ENCODE peak calls at places on chromosomes 11 and 22, in six cellular contexts. X is SK-N-SH, T is GM12878, M is HCT116, J is HepG2, H is H1. U is an unnamed sample.

GRCh38 chr11:32162906-32163305 is 72.0 kb downstream of the RCN1 start:
- DNase-seq in M (no peak), H (no peak), X (no peak), J (no peak), T (no peak), U (no peak)

GRCh38 chr22:46103664-46104063 is 46.7 kb upstream of the PPARA start:
- DNase-seq in T (no peak), J (no peak), H (no peak), M (no peak), X (no peak), U (no peak)

GRCh38 chr11:11501546-11502274 is 120.1 kb downstream of the GALNT18 start:
- DNase-seq in H (no peak), X (no peak), J (no peak), T (no peak), M (no peak), U (no peak)

GRCh38 chr11:69297926-69298777 is 4.2 kb downstream of the MYEOV start:
- DNase-seq in M (peak; percentile 78), H (no peak), J (peak; percentile 78), T (peak; percentile 91), X (no peak), U (peak; percentile 54)

GRCh38 chr11:114440971-114441810 is 1.9 kb downstream of the REXO2 start:
- DNase-seq in H (no peak), M (no peak), X (no peak), T (no peak), J (peak; percentile 9), U (peak; percentile 54)

GRCh38 chr22:21446827-21447690 is 20.1 kb upstream of the TMEM191C start:
- DNase-seq in T (no peak), M (no peak), J (no peak), H (peak; percentile 31), X (no peak), U (no peak)

GRCh38 chr11:28606930-28607329 is 498.7 kb downstream of the METTL15 start:
- DNase-seq in H (no peak), T (no peak), M (no peak), X (no peak), J (no peak), U (no peak)

GRCh38 chr11:8261316-8261715 is 2.4 kb downstream of the LMO1 start:
- DNase-seq in M (no peak), X (no peak), J (no peak), H (no peak), T (no peak), U (no peak)

GRCh38 chr11:94134651-94135512 is 6.2 kb downstream of the PANX1 start:
- DNase-seq in H (no peak), M (no peak), J (no peak), T (no peak), X (no peak), U (no peak)

GRCh38 chr11:131190446-131190845 is 180.0 kb upstream of the NTM start:
- DNase-seq in J (no peak), H (no peak), X (no peak), M (no peak), T (no peak), U (no peak)

GRCh38 chr11:2685051-2685450 is 14.7 kb downstream of the KCNQ1OT1 start:
- DNase-seq in M (no peak), J (no peak), X (no peak), H (no peak), T (no peak), U (no peak)

GRCh38 chr11:57762235-57762866 is 749 bp downstream of the CTNND1 start:
- DNase-seq in M (no peak), J (no peak), X (peak; percentile 39), H (no peak), T (no peak), U (no peak)

GRCh38 chr11:11366793-11367192 is 13.7 kb upstream of the CSNK2A3 start:
- DNase-seq in T (no peak), J (no peak), H (no peak), X (no peak), M (no peak), U (no peak)

GRCh38 chr11:24386551-24387404 is 110.1 kb upstream of the LUZP2 start:
- DNase-seq in T (no peak), M (no peak), X (peak; percentile 13), H (no peak), J (peak; percentile 12), U (peak; percentile 70)

GRCh38 chr11:69155302-69156198 is at the start of gene SMIM38:
- DNase-seq in J (no peak), T (peak; percentile 47), H (no peak), X (no peak), M (no peak), U (no peak)

GRCh38 chr11:71146846-71147245 is 105.5 kb downstream of the SHANK2 start:
- DNase-seq in T (no peak), H (no peak), X (no peak), J (no peak), M (no peak), U (no peak)

GRCh38 chr11:12066799-12067508 is 43.4 kb upstream of the MICAL2 start:
- DNase-seq in J (peak; percentile 50), X (no peak), H (no peak), M (no peak), T (no peak), U (no peak)

GRCh38 chr22:48899523-48900326 is 927.9 kb downstream of the BRD1 start:
- DNase-seq in X (no peak), H (no peak), M (no peak), T (no peak), J (no peak), U (no peak)

GRCh38 chr11:60836866-60837510 is 4.9 kb upstream of the CCDC86 start:
- DNase-seq in T (no peak), J (no peak), H (no peak), X (no peak), M (no peak), U (no peak)

GRCh38 chr11:60831501-60832079 is 10.3 kb upstream of the CCDC86 start:
- DNase-seq in H (no peak), X (peak; percentile 51), J (no peak), M (no peak), T (no peak), U (peak; percentile 63)

GRCh38 chr11:60838132-60838531 is 3.8 kb upstream of the CCDC86 start:
- DNase-seq in X (no peak), H (no peak), M (peak; percentile 10), T (no peak), J (peak; percentile 28), U (no peak)

GRCh38 chr11:60835472-60835871 is 6.4 kb upstream of the CCDC86 start:
- DNase-seq in J (no peak), T (no peak), M (no peak), H (no peak), X (no peak), U (no peak)

DNA sequence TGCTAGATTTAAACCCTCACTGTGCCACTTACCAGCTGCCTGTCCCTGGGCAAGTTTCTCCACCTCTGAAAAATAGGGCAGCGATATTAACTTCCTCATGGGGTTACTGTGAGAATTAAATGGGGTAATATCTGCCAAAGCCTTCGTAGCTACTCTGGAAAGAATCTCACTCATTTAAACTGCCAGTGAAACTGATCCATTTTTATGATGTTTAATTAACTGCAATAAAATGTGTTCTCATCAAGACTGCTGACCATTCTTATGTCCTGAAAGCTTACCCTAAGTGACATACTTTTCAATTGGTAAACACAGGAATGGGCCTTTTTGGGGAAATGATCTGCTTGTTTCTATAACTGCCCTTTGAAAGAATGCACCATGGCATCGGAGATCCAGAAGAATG is 7.2 kb upstream of the CCDC86 start:
- DNase-seq in T (no peak), J (no peak), H (no peak), X (no peak), M (no peak), U (no peak)
- TF ChIP-seq JUND in T (no peak), J (no peak), H (no peak), X (no peak), M (no peak), U (no peak)

GRCh38 chr11:72841397-72841796 is 27.2 kb downstream of the ATG16L2 start:
- DNase-seq in T (no peak), H (no peak), X (no peak), J (no peak), M (no peak), U (no peak)

GRCh38 chr11:72842644-72843330 is 28.6 kb downstream of the ATG16L2 start:
- DNase-seq in T (no peak), J (no peak), H (no peak), M (no peak), X (no peak), U (no peak)

GRCh38 chr11:72840780-72841179 is 26.6 kb downstream of the ATG16L2 start:
- DNase-seq in J (no peak), T (no peak), H (no peak), M (no peak), X (no peak), U (no peak)

GRCh38 chr11:72844356-72844755 is 30.1 kb downstream of the ATG16L2 start:
- DNase-seq in J (no peak), H (no peak), T (no peak), X (no peak), M (no peak), U (no peak)

GRCh38 chr11:72842126-72842525 is 27.9 kb downstream of the ATG16L2 start:
- DNase-seq in T (no peak), M (no peak), X (no peak), H (no peak), J (no peak), U (no peak)
- TF ChIP-seq JUND in T (no peak), M (no peak), X (no peak), H (no peak), J (no peak), U (no peak)

GRCh38 chr11:108852701-108853100 is 187.8 kb downstream of the DDX10 start:
- DNase-seq in H (no peak), X (no peak), J (no peak), T (no peak), M (no peak), U (no peak)

GRCh38 chr11:108853151-108853550 is 188.3 kb downstream of the DDX10 start:
- DNase-seq in H (no peak), X (no peak), M (no peak), T (no peak), J (no peak), U (no peak)

GRCh38 chr11:108854366-108854765 is 189.5 kb downstream of the DDX10 start:
- DNase-seq in M (no peak), J (no peak), X (no peak), H (no peak), T (peak; percentile 51), U (no peak)

GRCh38 chr11:108851781-108852180 is 186.9 kb downstream of the DDX10 start:
- DNase-seq in X (no peak), H (no peak), T (no peak), J (no peak), M (no peak), U (no peak)

DNA sequence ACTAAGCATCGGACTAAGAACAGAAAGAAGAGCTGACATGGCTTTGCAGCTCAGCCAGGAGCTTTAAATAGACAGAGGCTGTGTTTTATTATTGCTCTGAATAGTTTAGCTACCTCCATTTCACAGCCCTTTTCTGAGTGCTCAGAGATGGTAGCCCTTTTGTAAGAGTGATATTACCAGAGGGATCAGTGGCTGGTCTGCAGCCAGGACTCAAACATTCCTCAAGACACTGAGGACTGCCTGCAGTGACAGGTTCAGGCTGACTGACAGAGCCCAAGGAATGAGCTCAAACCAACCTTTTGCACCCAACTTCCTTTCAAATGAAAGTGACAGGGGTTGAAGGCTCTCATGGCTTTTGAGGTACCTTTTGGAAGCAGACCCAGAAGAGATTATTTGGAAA is 189.0 kb downstream of the DDX10 start:
- DNase-seq in M (no peak), J (no peak), T (no peak), H (no peak), X (no peak), U (peak; percentile 52)
- TF ChIP-seq JUND in M (no peak), J (no peak), T (no peak), H (no peak), X (no peak), U (no peak)

GRCh38 chr11:111693224-111693937 is 72.8 kb downstream of the PPP2R1B start:
- DNase-seq in M (no peak), X (no peak), T (no peak), H (no peak), J (no peak), U (no peak)
- TF ChIP-seq JUND in M (no peak), X (no peak), T (no peak), H (no peak), J (no peak), U (no peak)